ENCODE peak calls at places on chromosomes 6 and 20, in six cellular contexts. C, F, I, J, G and B are unnamed samples.
A peak's percentile ranks its signal among the peaks of the same experiment; 100 is the strongest.

GRCh38 chr6:79538481-79538971 is 1.3 kb upstream of the LCA5 start:
- DNase-seq in G (no peak), J (no peak), C (peak; percentile 15), I (no peak), F (no peak), B (peak; percentile 44)

GRCh38 chr6:44151348-44152108 is 7.1 kb upstream of the CAPN11 start:
- DNase-seq in C (peak; percentile 7), G (peak; percentile 82), I (peak; percentile 82), F (peak; percentile 6), J (peak; percentile 72), B (peak; percentile 63)

GRCh38 chr6:149306967-149307366 is 10.5 kb upstream of the TAB2 start:
- DNase-seq in C (no peak), G (no peak), J (no peak), F (no peak), I (no peak), B (peak; percentile 90)

GRCh38 chr6:168155821-168156741 is 77.1 kb upstream of the FRMD1 start:
- DNase-seq in I (no peak), F (no peak), G (no peak), J (no peak), C (no peak), B (no peak)

GRCh38 chr20:25032065-25032477 is 25.9 kb downstream of the ACSS1 start:
- DNase-seq in F (no peak), C (no peak), I (peak; percentile 31), J (no peak), G (no peak), B (no peak)

GRCh38 chr20:62825994-62826645 is 9.3 kb downstream of the COL9A3 start:
- DNase-seq in F (no peak), C (no peak), I (no peak), J (no peak), G (no peak), B (no peak)

GRCh38 chr20:54063998-54064676 is 6.3 kb downstream of the BCAS1 start:
- DNase-seq in I (no peak), C (no peak), J (no peak), G (no peak), F (no peak), B (no peak)

GRCh38 chr20:41180599-41181333 is 43.4 kb downstream of the PLCG1 start:
- DNase-seq in F (no peak), G (no peak), I (no peak), J (no peak), C (no peak), B (no peak)

GRCh38 chr6:159077123-159077522 is 32.3 kb upstream of the TAGAP start:
- DNase-seq in C (no peak), I (no peak), J (no peak), G (no peak), F (no peak), B (no peak)

GRCh38 chr20:30168025-30168799 is 1089.3 kb upstream of the DEFB115 start:
- DNase-seq in J (no peak), G (no peak), F (no peak), I (no peak), C (no peak), B (no peak)

GRCh38 chr6:39924283-39924682 is 10.0 kb downstream of the MOCS1 start:
- DNase-seq in I (no peak), C (peak; percentile 12), J (no peak), G (no peak), F (no peak), B (no peak)

GRCh38 chr20:60543598-60543997 is 585.4 kb downstream of the CDH26 start:
- DNase-seq in F (no peak), G (no peak), I (no peak), C (no peak), J (no peak), B (no peak)

GRCh38 chr20:46816916-46817638 is 77.6 kb upstream of the EYA2 start:
- DNase-seq in F (no peak), G (no peak), I (no peak), C (no peak), J (no peak), B (no peak)

GRCh38 chr6:36986704-36987047 is 680 bp upstream of the MTCH1 start:
- DNase-seq in F (no peak), I (no peak), G (no peak), C (no peak), J (no peak), B (peak; percentile 21)

GRCh38 chr6:99334526-99335127 is 14.8 kb downstream of the FAXC start:
- DNase-seq in C (peak; percentile 26), I (no peak), F (peak; percentile 51), J (peak; percentile 5), G (no peak), B (peak; percentile 66)